ENCODE peak calls at places on chromosomes 6 and 20, in nine cellular contexts. N is cardiac muscle cell; T is tibial nerve; J is fibroblast of lung; B is endodermal cell; S is effector memory CD4-positive, alpha-beta T cell; A is dorsolateral prefrontal cortex; K is CD4-positive, CD25-positive, alpha-beta regulatory T cell; M is psoas muscle. O is an unnamed sample.

GRCh38 chr6:53858913-53859312 is 64.1 kb downstream of the LRRC1 start:
- DNase-seq in S (no peak), A (no peak), T (no peak), K (no peak), M (no peak), N (no peak), B (no peak), J (no peak), O (no peak)

GRCh38 chr6:17001188-17001587 is 100.7 kb upstream of the STMND1 start:
- DNase-seq in B (no peak), A (no peak), J (peak; percentile 45), M (no peak), T (no peak), S (no peak), N (no peak), K (no peak), O (no peak)

GRCh38 chr6:170473226-170473789 is 79.8 kb downstream of the PSMB1 start:
- DNase-seq in T (no peak), M (no peak), J (no peak), B (no peak), N (no peak), K (no peak), A (no peak), S (no peak), O (peak; percentile 59)

GRCh38 chr6:81204741-81205140 is 547.7 kb downstream of the TENT5A start:
- DNase-seq in K (no peak), M (no peak), A (no peak), B (no peak), J (peak; percentile 4), S (no peak), N (no peak), T (no peak), O (no peak)

GRCh38 chr20:49969946-49970345 is 12.8 kb upstream of the SNAI1 start:
- DNase-seq in N (no peak), J (no peak), M (no peak), B (no peak), S (no peak), K (no peak), T (no peak), A (no peak), O (no peak)

GRCh38 chr6:122609881-122610689 is at the start of gene PKIB:
- DNase-seq in B (peak; percentile 86), A (peak; percentile 54), K (peak; percentile 53), M (peak; percentile 84), N (peak; percentile 67), J (peak; percentile 67), T (peak; percentile 16), S (peak; percentile 3), O (peak; percentile 41)

GRCh38 chr20:38043512-38044300 is 10.2 kb downstream of the RPRD1B start:
- DNase-seq in J (peak; percentile 85), M (peak; percentile 67), N (no peak), S (no peak), K (no peak), A (no peak), B (no peak), T (no peak), O (peak; percentile 41)

GRCh38 chr6:21228411-21228810 is 365.1 kb upstream of the SOX4 start:
- DNase-seq in K (no peak), N (no peak), M (no peak), A (no peak), S (no peak), J (no peak), B (no peak), T (no peak), O (no peak)

GRCh38 chr6:3797231-3798200 is 46.0 kb upstream of the PXDC1 start:
- DNase-seq in A (no peak), T (no peak), J (peak; percentile 47), S (no peak), K (no peak), M (no peak), N (no peak), B (no peak), O (no peak)

GRCh38 chr6:1917628-1918371 is 308.1 kb downstream of the FOXC1 start:
- DNase-seq in N (no peak), B (peak; percentile 56), M (no peak), A (no peak), T (no peak), K (peak; percentile 26), S (no peak), J (peak; percentile 53), O (peak; percentile 12)
- H3K27ac ChIP-seq in N (no peak overlapping the region), B (no peak overlapping the region), M (no peak overlapping the region), A (no peak overlapping the region), T (no peak overlapping the region), K (no peak overlapping the region), S (no peak overlapping the region), J (no peak overlapping the region), O (no peak overlapping the region)

GRCh38 chr6:69937402-69938131 is 71.2 kb downstream of the COL19A1 start:
- DNase-seq in M (no peak), B (no peak), T (no peak), J (no peak), S (no peak), A (no peak), K (no peak), N (no peak), O (no peak)

GRCh38 chr6:69936674-69937363 is 70.5 kb downstream of the COL19A1 start:
- DNase-seq in S (no peak), T (no peak), A (no peak), K (no peak), J (peak; percentile 36), B (no peak), N (peak; percentile 3), M (no peak), O (no peak)

GRCh38 chr6:69935079-69935478 is 68.7 kb downstream of the COL19A1 start:
- DNase-seq in B (no peak), T (no peak), S (no peak), M (no peak), N (no peak), K (no peak), J (no peak), A (no peak), O (no peak)

DNA sequence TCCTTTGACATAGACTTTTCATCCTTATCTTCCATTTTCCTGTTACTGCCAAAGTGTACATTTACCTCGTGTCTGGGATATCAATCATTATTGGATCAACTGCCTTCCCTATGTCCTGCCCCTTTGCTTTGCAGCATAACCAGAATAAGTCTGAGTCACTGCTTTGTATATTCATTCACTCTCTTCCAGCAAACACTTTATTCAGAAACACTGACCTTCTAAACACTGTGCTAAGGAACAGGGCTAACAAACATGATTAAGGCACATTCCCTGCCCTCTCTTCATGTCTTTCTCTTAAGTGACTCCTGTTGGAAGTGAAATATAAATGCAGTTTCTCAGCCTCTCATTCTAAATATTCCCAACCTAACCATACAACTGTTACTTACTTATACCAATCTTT is 66.9 kb downstream of the COL19A1 start:
- DNase-seq in T (no peak), K (no peak), S (no peak), N (peak; percentile 5), M (no peak), B (no peak), J (peak; percentile 76), A (no peak), O (no peak)
- H3K27ac ChIP-seq in T (no peak overlapping the region), K (no peak overlapping the region), S (no peak overlapping the region), N (peak overlapping the region; percentile 6), M (peak overlapping the region; percentile 58), B (no peak overlapping the region), J (no peak overlapping the region), A (no peak overlapping the region), O (no peak overlapping the region)

GRCh38 chr6:14333556-14334305 is 216.2 kb downstream of the CD83 start:
- DNase-seq in A (no peak), S (no peak), M (no peak), B (no peak), K (no peak), J (peak; percentile 65), N (no peak), T (no peak), O (no peak)
- H3K27ac ChIP-seq in A (no peak overlapping the region), S (no peak overlapping the region), M (no peak overlapping the region), B (no peak overlapping the region), K (no peak overlapping the region), J (no peak overlapping the region), N (no peak overlapping the region), T (no peak overlapping the region), O (no peak overlapping the region)

GRCh38 chr20:63610581-63611435 is 16.1 kb downstream of the GMEB2 start:
- DNase-seq in M (no peak), B (peak; percentile 31), J (no peak), T (no peak), K (no peak), N (no peak), S (no peak), A (no peak), O (no peak)
- H3K27ac ChIP-seq in M (no peak overlapping the region), B (no peak overlapping the region), J (no peak overlapping the region), T (no peak overlapping the region), K (no peak overlapping the region), N (no peak overlapping the region), S (no peak overlapping the region), A (no peak overlapping the region), O (no peak overlapping the region)

GRCh38 chr20:23180451-23180921 is 94.4 kb upstream of the CD93 start:
- DNase-seq in T (peak; percentile 79), J (no peak), B (no peak), N (no peak), S (no peak), K (no peak), M (peak; percentile 79), A (no peak), O (no peak)
- H3K27ac ChIP-seq in T (no peak overlapping the region), J (no peak overlapping the region), B (no peak overlapping the region), N (no peak overlapping the region), S (no peak overlapping the region), K (no peak overlapping the region), M (peak overlapping the region; percentile 56), A (no peak overlapping the region), O (no peak overlapping the region)

GRCh38 chr6:109255946-109256628 is 126.2 kb downstream of the CD164 start:
- DNase-seq in K (no peak), J (no peak), M (no peak), S (no peak), A (no peak), N (no peak), T (no peak), B (no peak), O (no peak)
- H3K27ac ChIP-seq in K (no peak overlapping the region), J (no peak overlapping the region), M (no peak overlapping the region), S (no peak overlapping the region), A (no peak overlapping the region), N (no peak overlapping the region), T (no peak overlapping the region), B (no peak overlapping the region), O (no peak overlapping the region)

GRCh38 chr20:5072756-5073153 is 47.0 kb downstream of the PCNA start:
- DNase-seq in J (no peak), K (no peak), N (no peak), T (no peak), M (no peak), S (no peak), B (no peak), A (no peak), O (no peak)

GRCh38 chr20:5070570-5070969 is 49.2 kb downstream of the PCNA start:
- DNase-seq in M (no peak), N (no peak), T (no peak), K (no peak), J (no peak), A (no peak), S (no peak), B (no peak), O (no peak)

GRCh38 chr20:5067877-5068276 is 51.9 kb downstream of the PCNA start:
- DNase-seq in A (no peak), T (no peak), M (no peak), K (no peak), N (no peak), B (no peak), S (no peak), J (no peak), O (no peak)

GRCh38 chr20:5069141-5069806 is 50.5 kb downstream of the PCNA start:
- DNase-seq in B (no peak), N (no peak), J (no peak), M (no peak), T (no peak), K (no peak), A (no peak), S (no peak), O (no peak)

GRCh38 chr20:5070081-5070480 is 49.7 kb downstream of the PCNA start:
- DNase-seq in T (no peak), S (no peak), A (no peak), K (no peak), N (no peak), J (no peak), B (no peak), M (no peak), O (no peak)
- H3K27ac ChIP-seq in T (no peak overlapping the region), S (no peak overlapping the region), A (no peak overlapping the region), K (no peak overlapping the region), N (no peak overlapping the region), J (no peak overlapping the region), B (no peak overlapping the region), M (no peak overlapping the region), O (no peak overlapping the region)

O was measured in caudate nucleus.